ENCODE peak calls at places on chromosomes 16 and 17, in eight cellular contexts. G, V, O, M, P, T, X and Y are unnamed samples.

GRCh38 chr16:11560701-11561439 is 25.8 kb downstream of the LITAF start:
- DNase-seq in G (no peak), V (no peak), O (no peak), M (no peak), P (no peak), T (no peak), X (no peak), Y (no peak)

GRCh38 chr17:48246623-48247022 is 139.1 kb downstream of the SNX11 start:
- DNase-seq in G (no peak), V (no peak), O (no peak), M (no peak), P (peak; percentile 90), T (no peak), X (peak; percentile 75), Y (peak; percentile 32)

GRCh38 chr17:69239611-69240010 is 11.0 kb upstream of the ABCA10 start:
- DNase-seq in G (no peak), V (no peak), O (no peak), M (no peak), P (no peak), T (no peak), X (no peak), Y (no peak)

GRCh38 chr16:53372942-53373871 is 61.1 kb upstream of the RBL2 start:
- DNase-seq in G (no peak), V (peak; percentile 60), O (peak; percentile 27), M (no peak), P (peak; percentile 9), T (peak; percentile 85), X (no peak), Y (no peak)

GRCh38 chr17:76131061-76131691 is 9.9 kb downstream of the FOXJ1 start:
- DNase-seq in G (no peak), V (peak; percentile 58), O (no peak), M (no peak), P (no peak), T (no peak), X (no peak), Y (no peak)

GRCh38 chr16:75372236-75372856 is 61.0 kb downstream of the CFDP1 start:
- DNase-seq in G (no peak), V (no peak), O (no peak), M (no peak), P (no peak), T (no peak), X (no peak), Y (no peak)

GRCh38 chr16:3129137-3130131 is 5.4 kb upstream of the ZNF213 start:
- DNase-seq in G (no peak), V (peak; percentile 85), O (no peak), M (peak; percentile 80), P (peak; percentile 87), T (peak; percentile 84), X (peak; percentile 82), Y (peak; percentile 72)

GRCh38 chr17:15952916-15953865 is 8.3 kb downstream of the ADORA2B start:
- DNase-seq in G (no peak), V (no peak), O (no peak), M (no peak), P (no peak), T (no peak), X (no peak), Y (no peak)

GRCh38 chr16:68070811-68071546 is 14.2 kb upstream of the NFATC3 start:
- DNase-seq in G (peak; percentile 72), V (no peak), O (peak; percentile 53), M (no peak), P (no peak), T (no peak), X (no peak), Y (no peak)

GRCh38 chr17:78498848-78499247 is 78.3 kb downstream of the DNAH17 start:
- DNase-seq in G (no peak), V (peak; percentile 67), O (no peak), M (no peak), P (no peak), T (no peak), X (no peak), Y (no peak)

GRCh38 chr17:80816241-80817103 is 175.2 kb upstream of the CHMP6 start:
- DNase-seq in G (peak; percentile 85), V (no peak), O (no peak), M (no peak), P (no peak), T (no peak), X (no peak), Y (no peak)

GRCh38 chr16:1100084-1100800 is 4.2 kb upstream of the C1QTNF8 start:
- DNase-seq in G (no peak), V (no peak), O (no peak), M (no peak), P (no peak), T (no peak), X (no peak), Y (no peak)

GRCh38 chr16:73071131-73071940 is 23.4 kb upstream of the ZFHX3 start:
- DNase-seq in G (peak; percentile 86), V (peak; percentile 89), O (no peak), M (no peak), P (peak; percentile 67), T (no peak), X (no peak), Y (no peak)

GRCh38 chr17:48925251-48925990 is 17.2 kb downstream of the UBE2Z start:
- DNase-seq in G (no peak), V (no peak), O (no peak), M (no peak), P (no peak), T (no peak), X (no peak), Y (no peak)

GRCh38 chr17:45979137-45979536 is 19.9 kb upstream of the STH start:
- DNase-seq in G (no peak), V (no peak), O (no peak), M (no peak), P (no peak), T (no peak), X (no peak), Y (no peak)

GRCh38 chr16:51820176-51820575 is 669.1 kb upstream of the SALL1 start:
- DNase-seq in G (no peak), V (no peak), O (no peak), M (no peak), P (no peak), T (no peak), X (no peak), Y (no peak)

GRCh38 chr17:51085150-51085805 is 35.4 kb downstream of the SPAG9 start:
- DNase-seq in G (no peak), V (no peak), O (no peak), M (no peak), P (peak; percentile 21), T (no peak), X (peak; percentile 3), Y (no peak)

GRCh38 chr17:5419959-5420653 is at the start of gene RPAIN:
- DNase-seq in G (peak; percentile 92), V (peak; percentile 94), O (peak; percentile 84), M (peak; percentile 89), P (peak; percentile 93), T (peak; percentile 86), X (peak; percentile 86), Y (no peak)

GRCh38 chr16:10314811-10315210 is 71.0 kb upstream of the ATF7IP2 start:
- DNase-seq in G (no peak), V (no peak), O (peak; percentile 30), M (no peak), P (no peak), T (no peak), X (peak; percentile 8), Y (peak; percentile 30)

GRCh38 chr17:36999475-36999874 is 50.7 kb downstream of the AATF start:
- DNase-seq in G (no peak), V (no peak), O (no peak), M (no peak), P (no peak), T (no peak), X (no peak), Y (no peak)

GRCh38 chr16:10130482-10130996 is 51.7 kb downstream of the GRIN2A start:
- DNase-seq in G (no peak), V (no peak), O (no peak), M (no peak), P (no peak), T (no peak), X (no peak), Y (no peak)

GRCh38 chr17:48722201-48722907 is at the start of gene PRAC1:
- DNase-seq in G (no peak), V (peak; percentile 80), O (no peak), M (no peak), P (no peak), T (no peak), X (no peak), Y (no peak)